ENCODE peak calls at places on chromosomes 12 and 14, in six cellular contexts. X, B, U, A, N and R are unnamed samples.
A peak's percentile ranks its signal among the peaks of the same experiment; 100 is the strongest.

GRCh38 chr14:54877703-54878021 is 25.0 kb downstream of the GCH1 start:
- DNase-seq in X (no peak), B (no peak), U (peak; percentile 55), A (no peak), N (no peak), R (no peak)

GRCh38 chr12:127324681-127325080 is 942.3 kb upstream of the TMEM132C start:
- DNase-seq in X (no peak), B (peak; percentile 51), U (no peak), A (no peak), N (no peak), R (no peak)

GRCh38 chr12:82876075-82876474 is 189.4 kb downstream of the TMTC2 start:
- DNase-seq in X (no peak), B (no peak), U (no peak), A (no peak), N (no peak), R (no peak)

GRCh38 chr14:32468955-32469354 is 139.9 kb downstream of the AKAP6 start:
- DNase-seq in X (no peak), B (no peak), U (no peak), A (no peak), N (peak; percentile 93), R (no peak)

GRCh38 chr12:93521225-93521854 is 51.1 kb upstream of the SOCS2 start:
- DNase-seq in X (no peak), B (no peak), U (no peak), A (no peak), N (peak; percentile 12), R (no peak)

GRCh38 chr14:105192866-105193731 is 12.0 kb upstream of the NUDT14 start:
- DNase-seq in X (no peak), B (no peak), U (no peak), A (no peak), N (no peak), R (no peak)

GRCh38 chr12:45281994-45282393 is 66.1 kb downstream of the ANO6 start:
- DNase-seq in X (no peak), B (no peak), U (no peak), A (no peak), N (peak; percentile 36), R (no peak)

GRCh38 chr14:65709576-65709975 is 297.0 kb downstream of the FUT8 start:
- DNase-seq in X (no peak), B (no peak), U (no peak), A (no peak), N (peak; percentile 43), R (no peak)

GRCh38 chr12:112971248-112971647 is 7.1 kb upstream of the OAS2 start:
- DNase-seq in X (no peak), B (no peak), U (no peak), A (peak; percentile 79), N (peak; percentile 37), R (no peak)

GRCh38 chr14:102893452-102893851 is 29.0 kb upstream of the AMN start:
- DNase-seq in X (peak; percentile 54), B (no peak), U (no peak), A (no peak), N (peak; percentile 98), R (no peak)

GRCh38 chr12:126953365-126953889 is 1313.5 kb upstream of the TMEM132C start:
- DNase-seq in X (no peak), B (no peak), U (no peak), A (no peak), N (no peak), R (no peak)

GRCh38 chr12:113232787-113233585 is 11.7 kb downstream of the TPCN1 start:
- DNase-seq in X (no peak), B (peak; percentile 29), U (peak; percentile 72), A (no peak), N (peak; percentile 69), R (no peak)

GRCh38 chr14:76870146-76870545 is 43.9 kb downstream of the LRRC74A start:
- DNase-seq in X (no peak), B (peak; percentile 17), U (no peak), A (peak; percentile 64), N (no peak), R (no peak)

GRCh38 chr14:37585971-37586759 is 8.9 kb downstream of the FOXA1 start:
- DNase-seq in X (peak; percentile 52), B (no peak), U (no peak), A (no peak), N (no peak), R (no peak)
- H3K4me3 ChIP-seq in X (no peak overlapping the region), B (no peak overlapping the region), U (no peak overlapping the region), A (no peak overlapping the region), N (no peak overlapping the region), R (no peak overlapping the region)

GRCh38 chr14:62897057-62897456 is 148.2 kb downstream of the KCNH5 start:
- DNase-seq in X (no peak), B (no peak), U (no peak), A (peak; percentile 18), N (no peak), R (no peak)
- H3K4me3 ChIP-seq in X (no peak overlapping the region), B (no peak overlapping the region), U (no peak overlapping the region), A (no peak overlapping the region), N (no peak overlapping the region), R (no peak overlapping the region)

DNA sequence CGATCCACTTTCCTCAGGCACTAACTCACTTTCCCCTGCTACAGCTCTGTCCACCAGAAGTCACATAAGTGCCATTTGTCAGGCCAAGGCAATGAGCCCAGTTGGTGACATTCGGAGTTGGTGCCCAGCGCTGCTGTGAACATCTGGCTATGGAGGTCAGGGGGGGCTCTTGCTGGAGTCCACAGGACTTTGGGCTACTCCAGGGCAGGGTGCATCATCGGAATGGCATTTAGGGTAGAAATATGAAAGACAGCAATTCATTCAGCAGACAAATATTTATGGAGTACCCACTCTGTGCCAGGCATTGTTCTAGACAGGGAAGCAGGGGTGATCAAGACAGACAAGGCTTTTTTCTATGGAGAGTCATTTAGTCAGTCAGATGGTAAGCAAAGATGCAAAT is 1.5 kb upstream of the PPP1CC start:
- DNase-seq in X (peak; percentile 32), B (no peak), U (no peak), A (no peak), N (peak; percentile 82), R (no peak)
- H3K4me3 ChIP-seq in X (no peak overlapping the region), B (no peak overlapping the region), U (peak overlapping the region; percentile 53), A (no peak overlapping the region), N (peak overlapping the region; percentile 18), R (peak overlapping the region; percentile 91)

DNA sequence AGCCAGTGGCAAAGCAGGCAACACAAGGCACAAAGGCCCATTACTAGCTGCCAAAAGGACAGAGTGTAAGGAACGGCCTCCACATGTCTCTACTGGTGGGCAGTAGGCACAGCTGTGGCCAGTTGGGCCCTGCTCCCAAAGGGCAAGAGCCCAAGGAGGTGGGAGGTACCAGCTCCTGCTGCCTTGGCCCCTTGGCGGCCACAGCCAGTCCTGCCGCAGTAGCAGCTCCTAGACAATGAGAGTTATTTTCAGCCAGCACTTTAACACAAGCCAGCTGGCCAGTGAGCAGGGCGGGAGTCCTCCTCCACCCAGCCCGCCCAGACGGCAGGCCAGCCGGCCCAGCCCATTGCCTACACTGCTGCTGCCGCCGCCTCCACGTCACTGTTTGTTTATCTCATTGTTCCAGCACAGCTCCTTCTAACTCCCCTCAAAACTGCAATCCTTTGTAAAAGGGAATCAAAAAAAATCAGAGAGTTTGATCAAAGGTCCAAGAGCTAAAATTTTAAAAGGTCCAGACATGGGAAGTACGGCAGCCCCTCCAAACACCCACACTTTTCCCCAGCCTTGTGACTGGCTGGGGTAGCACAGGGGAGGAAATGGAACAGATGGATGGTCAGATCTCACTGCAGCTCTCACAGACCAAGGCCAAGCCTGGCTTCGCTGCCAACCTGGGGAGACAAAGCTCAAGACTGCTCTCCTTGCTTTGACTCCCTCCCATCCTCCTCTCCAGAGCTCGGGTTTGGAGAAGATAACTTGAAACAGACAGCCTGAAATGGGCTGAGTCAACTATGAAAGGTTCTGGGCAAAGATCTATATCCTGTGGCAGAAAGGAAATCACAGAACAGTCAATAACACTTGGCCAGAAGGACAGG is 33.5 kb downstream of the FMNL3 start:
- DNase-seq in X (peak; percentile 85), B (peak; percentile 89), U (peak; percentile 61), A (peak; percentile 87), N (peak; percentile 96), R (no peak)
- H3K4me3 ChIP-seq in X (no peak overlapping the region), B (no peak overlapping the region), U (no peak overlapping the region), A (peak overlapping the region; percentile 24), N (peak overlapping the region; percentile 28), R (no peak overlapping the region)